ENCODE peak calls at places on chromosome 7, in four cellular contexts. K is naive thymus-derived CD4-positive, alpha-beta T cell; H is brain microvascular endothelial cell; R is cardiac muscle cell. L is an unnamed sample.

GRCh38 chr7:14806886-14807285 is 95.7 kb downstream of the DGKB start:
- DNase-seq in K (no peak), H (no peak), R (no peak), L (no peak)

GRCh38 chr7:140646931-140647647 is 6.5 kb upstream of the DENND2A start:
- DNase-seq in K (no peak), H (no peak), R (peak; percentile 64), L (no peak)

GRCh38 chr7:56063882-56064625 is at the start of gene SUMF2:
- DNase-seq in K (peak; percentile 96), H (peak; percentile 74), R (peak; percentile 97), L (peak; percentile 88)

GRCh38 chr7:7944619-7945282 is 23.8 kb upstream of the GLCCI1 start:
- DNase-seq in K (peak; percentile 26), H (no peak), R (no peak), L (peak; percentile 75)

GRCh38 chr7:17584822-17585221 is 286.4 kb downstream of the AHR start:
- DNase-seq in K (no peak), H (peak; percentile 11), R (no peak), L (no peak)

GRCh38 chr7:92833766-92834605 is 2.4 kb downstream of the CDK6 start:
- DNase-seq in K (peak; percentile 61), H (peak; percentile 80), R (peak; percentile 89), L (peak; percentile 70)

GRCh38 chr7:1576521-1577253 is 6.9 kb upstream of the PSMG3 start:
- DNase-seq in K (no peak), H (no peak), R (no peak), L (no peak)

GRCh38 chr7:98110249-98111022 is 3.8 kb downstream of the LMTK2 start:
- DNase-seq in K (no peak), H (peak; percentile 19), R (peak; percentile 55), L (no peak)

GRCh38 chr7:103551006-103551405 is 105.0 kb upstream of the SLC26A5 start:
- DNase-seq in K (no peak), H (no peak), R (no peak), L (no peak)

GRCh38 chr7:14698239-14698638 is 204.3 kb downstream of the DGKB start:
- DNase-seq in K (no peak), H (no peak), R (no peak), L (no peak)

GRCh38 chr7:78562191-78562590 is 763.6 kb downstream of the PHTF2 start:
- DNase-seq in K (no peak), H (no peak), R (no peak), L (no peak)

GRCh38 chr7:6107924-6108323 is 76.7 kb downstream of the ANKRD61 start:
- DNase-seq in K (no peak), H (no peak), R (no peak), L (no peak)

GRCh38 chr7:6111041-6111440 is 79.9 kb downstream of the ANKRD61 start:
- DNase-seq in K (no peak), H (no peak), R (no peak), L (no peak)

GRCh38 chr7:6106140-6106904 is 75.1 kb downstream of the ANKRD61 start:
- DNase-seq in K (peak; percentile 27), H (peak; percentile 25), R (no peak), L (peak; percentile 58)
- H3K27ac ChIP-seq in K (peak overlapping the region; percentile 90), H (peak overlapping the region; percentile 51), R (no peak overlapping the region), L (peak overlapping the region; percentile 86)

GRCh38 chr7:70739646-70740045 is 392.3 kb upstream of the GALNT17 start:
- DNase-seq in K (no peak), H (no peak), R (no peak), L (no peak)
- H3K27ac ChIP-seq in K (no peak overlapping the region), H (no peak overlapping the region), R (no peak overlapping the region), L (no peak overlapping the region)

GRCh38 chr7:49768254-49768653 is 5.2 kb upstream of the VWC2 start:
- DNase-seq in K (no peak), H (no peak), R (no peak), L (no peak)
- H3K27ac ChIP-seq in K (no peak overlapping the region), H (no peak overlapping the region), R (no peak overlapping the region), L (no peak overlapping the region)

GRCh38 chr7:26423436-26423835 is 131.8 kb downstream of the SNX10 start:
- DNase-seq in K (no peak), H (no peak), R (no peak), L (no peak)

GRCh38 chr7:26428571-26428970 is 136.9 kb downstream of the SNX10 start:
- DNase-seq in K (no peak), H (no peak), R (no peak), L (no peak)

GRCh38 chr7:26429168-26429567 is 137.5 kb downstream of the SNX10 start:
- DNase-seq in K (no peak), H (no peak), R (no peak), L (no peak)

GRCh38 chr7:26422761-26423160 is 131.1 kb downstream of the SNX10 start:
- DNase-seq in K (no peak), H (no peak), R (peak; percentile 63), L (no peak)

GRCh38 chr7:26426096-26426495 is 134.4 kb downstream of the SNX10 start:
- DNase-seq in K (no peak), H (no peak), R (no peak), L (no peak)
- H3K27ac ChIP-seq in K (no peak overlapping the region), H (no peak overlapping the region), R (no peak overlapping the region), L (no peak overlapping the region)

GRCh38 chr7:44077061-44077460 is 5.3 kb downstream of the POLM start:
- DNase-seq in K (no peak), H (no peak), R (no peak), L (no peak)
- H3K27ac ChIP-seq in K (no peak overlapping the region), H (no peak overlapping the region), R (no peak overlapping the region), L (no peak overlapping the region)

DNA sequence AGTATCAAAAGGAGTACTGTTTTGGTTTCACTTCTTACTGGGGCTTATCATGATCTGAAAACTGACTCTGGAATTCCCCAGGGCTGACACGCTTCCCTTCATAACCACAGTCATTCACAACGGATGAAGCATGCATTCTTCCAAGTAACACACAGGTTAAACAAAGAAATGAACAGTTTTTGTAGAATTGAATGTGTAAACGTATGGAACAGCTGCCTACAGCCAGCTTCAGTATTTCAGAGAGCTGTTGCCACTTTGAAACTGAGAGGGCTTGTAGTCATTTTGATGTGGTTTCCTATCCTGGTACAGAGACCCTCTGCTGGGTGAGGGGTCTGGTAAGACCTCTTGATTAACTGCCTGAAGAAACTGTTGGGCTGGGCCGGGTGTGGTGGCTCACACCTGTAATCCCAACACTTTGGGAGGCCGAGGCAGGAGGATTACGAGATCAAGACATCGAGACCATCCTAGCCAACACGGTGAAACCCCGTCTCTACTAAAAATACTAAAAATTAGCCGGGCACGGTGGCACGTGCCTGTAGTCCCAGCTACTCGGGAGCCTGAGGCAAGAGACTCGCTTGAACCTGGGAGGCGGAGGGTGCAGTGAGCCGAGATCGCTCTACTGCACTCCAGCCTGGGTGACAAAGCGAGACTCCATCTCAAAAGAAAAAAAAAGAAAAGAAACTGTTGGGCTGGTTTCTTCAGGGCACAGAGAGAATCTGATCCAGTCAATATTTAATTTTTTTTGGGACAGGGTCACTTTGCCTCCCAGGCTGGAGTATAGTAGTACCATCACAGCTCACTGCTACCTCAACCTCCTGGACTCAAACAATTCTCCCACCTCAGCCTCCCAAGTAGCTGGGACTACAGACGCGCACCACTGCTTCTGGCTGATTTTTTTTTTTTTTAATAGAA is 4.7 kb downstream of the NFE2L3 start:
- DNase-seq in K (peak; percentile 23), H (peak; percentile 95), R (no peak), L (peak; percentile 72)
- H3K27ac ChIP-seq in K (peak overlapping the region; percentile 63), H (peak overlapping the region; percentile 83), R (no peak overlapping the region), L (peak overlapping the region; percentile 79)

GRCh38 chr7:28700790-28701203 is 257.3 kb downstream of the TRIL start:
- DNase-seq in K (no peak), H (peak; percentile 37), R (peak; percentile 51), L (no peak)
- H3K27ac ChIP-seq in K (no peak overlapping the region), H (no peak overlapping the region), R (peak overlapping the region; percentile 94), L (no peak overlapping the region)

GRCh38 chr7:55052081-55052480 is 33.3 kb downstream of the EGFR start:
- DNase-seq in K (no peak), H (peak; percentile 90), R (no peak), L (no peak)
- H3K27ac ChIP-seq in K (no peak overlapping the region), H (peak overlapping the region; percentile 94), R (no peak overlapping the region), L (no peak overlapping the region)

GRCh38 chr7:158405324-158405723 is 182.3 kb downstream of the PTPRN2 start:
- DNase-seq in K (no peak), H (no peak), R (no peak), L (no peak)
- H3K27ac ChIP-seq in K (no peak overlapping the region), H (no peak overlapping the region), R (no peak overlapping the region), L (no peak overlapping the region)

DNA sequence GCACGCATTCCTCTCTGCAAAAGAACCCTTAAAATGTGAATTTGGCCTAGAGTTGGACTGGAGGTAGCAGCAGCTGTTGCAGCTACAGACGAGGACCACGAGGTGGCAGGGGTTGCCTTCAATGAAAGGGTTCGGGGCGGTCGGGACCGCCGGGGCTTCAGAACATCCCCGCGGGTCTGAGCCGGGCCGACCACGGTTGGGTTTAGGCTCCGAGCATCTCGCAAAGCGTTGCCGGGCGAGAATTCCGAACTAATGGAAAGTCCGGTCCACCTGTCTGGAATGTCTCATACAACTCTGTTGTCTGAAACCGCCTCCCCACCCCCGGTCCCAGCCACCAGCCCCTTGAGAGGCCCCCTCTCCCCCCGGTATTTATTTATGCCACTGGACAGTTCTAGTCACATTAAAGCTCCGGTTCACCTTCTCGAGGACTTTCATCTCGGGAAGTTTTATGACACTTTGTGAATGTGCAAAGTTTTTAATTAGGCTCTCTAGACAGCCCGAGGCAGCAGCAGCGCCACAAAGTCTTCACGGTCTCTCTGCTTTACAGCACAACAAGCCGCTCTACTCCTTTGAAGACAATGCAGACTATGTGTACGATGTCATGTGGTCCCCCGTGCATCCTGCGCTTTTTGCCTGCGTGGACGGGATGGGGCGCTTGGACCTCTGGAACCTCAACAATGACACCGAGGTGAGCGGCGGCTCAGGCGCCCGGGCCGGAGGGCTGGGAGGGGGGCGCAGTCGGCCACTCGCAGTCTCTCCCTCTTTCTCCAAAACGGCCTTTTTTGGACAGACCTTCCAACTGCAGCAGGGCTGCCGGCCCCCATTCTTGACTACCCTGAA is 246.2 kb downstream of the SLC25A13 start:
- DNase-seq in K (peak; percentile 49), H (peak; percentile 43), R (peak; percentile 73), L (peak; percentile 42)
- H3K27ac ChIP-seq in K (no peak overlapping the region), H (no peak overlapping the region), R (no peak overlapping the region), L (no peak overlapping the region)